ENCODE peak calls at places on chromosomes 6 and 20, in four cellular contexts. N is CD8-positive, alpha-beta memory T cell; K is NCI-H446; Z is HEK293T. W is an unnamed sample.

GRCh38 chr6:167793421-167793820 is 33.3 kb upstream of the AFDN start:
- DNase-seq in N (no peak), K (no peak), Z (no peak), W (no peak)

GRCh38 chr6:81763968-81764367 is 11.5 kb upstream of the TENT5A start:
- DNase-seq in K (no peak), Z (no peak), N (no peak), W (no peak)

GRCh38 chr20:40258931-40259330 is 430.1 kb downstream of the MAFB start:
- DNase-seq in Z (no peak), K (no peak), N (no peak), W (no peak)

GRCh38 chr6:27601668-27602254 is 128.9 kb upstream of the ZNF184 start:
- DNase-seq in K (no peak), Z (peak; percentile 37), N (no peak), W (no peak)

GRCh38 chr6:839201-839600 is 146.3 kb upstream of the EXOC2 start:
- DNase-seq in Z (no peak), K (no peak), N (no peak), W (no peak)

GRCh38 chr6:47187883-47188587 is 121.7 kb downstream of the TNFRSF21 start:
- DNase-seq in Z (no peak), N (no peak), K (no peak), W (no peak)

GRCh38 chr6:42316981-42317380 is 99.3 kb upstream of the MRPS10 start:
- DNase-seq in K (no peak), N (no peak), Z (no peak), W (no peak)

GRCh38 chr6:20946037-20946436 is 411.8 kb downstream of the CDKAL1 start:
- DNase-seq in K (no peak), N (no peak), Z (no peak), W (peak; percentile 51)

GRCh38 chr6:145633981-145634627 is 101.2 kb downstream of the EPM2A start:
- DNase-seq in Z (peak; percentile 80), K (peak; percentile 33), N (peak; percentile 57), W (peak; percentile 72)

GRCh38 chr20:47723322-47723721 is 62.0 kb downstream of the SULF2 start:
- DNase-seq in Z (no peak), N (no peak), K (no peak), W (no peak)

GRCh38 chr6:112618796-112619195 is 271.7 kb downstream of the RFPL4B start:
- DNase-seq in Z (peak; percentile 28), K (no peak), N (no peak), W (no peak)

GRCh38 chr6:137872071-137872470 is 5.0 kb downstream of the TNFAIP3 start:
- DNase-seq in K (no peak), N (no peak), Z (no peak), W (no peak)

GRCh38 chr6:158329531-158329930 is 17.3 kb downstream of the TULP4 start:
- DNase-seq in N (no peak), Z (no peak), K (no peak), W (no peak)

GRCh38 chr20:58649288-58650180 is 1.5 kb upstream of the STX16 start:
- DNase-seq in N (peak; percentile 18), Z (no peak), K (no peak), W (no peak)

GRCh38 chr20:2521369-2522305 is 12.9 kb upstream of the ZNF343 start:
- DNase-seq in N (peak; percentile 45), Z (peak; percentile 59), K (no peak), W (peak; percentile 37)

GRCh38 chr6:128657181-128657580 is 136.8 kb upstream of the PTPRK start:
- DNase-seq in Z (no peak), N (no peak), K (no peak), W (no peak)

GRCh38 chr20:35561671-35562070 is 19.8 kb downstream of the ERGIC3 start:
- DNase-seq in K (no peak), Z (no peak), N (no peak), W (no peak)

GRCh38 chr6:142671791-142672190 is 273.2 kb downstream of the HIVEP2 start:
- DNase-seq in K (no peak), Z (no peak), N (no peak), W (no peak)

GRCh38 chr6:114051031-114051430 is 80.1 kb upstream of the HDAC2 start:
- DNase-seq in K (no peak), Z (no peak), N (no peak), W (no peak)

GRCh38 chr6:30626484-30627366 is at the start of gene ATAT1:
- DNase-seq in K (peak; percentile 51), Z (peak; percentile 87), N (peak; percentile 89), W (no peak)

GRCh38 chr6:137903933-137904821 is 37.1 kb downstream of the TNFAIP3 start:
- DNase-seq in Z (no peak), K (no peak), N (no peak), W (no peak)

GRCh38 chr6:150878347-150879213 is 13.1 kb downstream of the MTHFD1L start:
- DNase-seq in K (no peak), N (no peak), Z (no peak), W (no peak)

GRCh38 chr6:113858067-113858604 is 991 bp downstream of the MARCKS start:
- DNase-seq in Z (peak; percentile 17), K (peak; percentile 48), N (no peak), W (no peak)

GRCh38 chr6:116278478-116278822 is 1.3 kb downstream of the TSPYL1 start:
- DNase-seq in N (no peak), Z (no peak), K (no peak), W (no peak)

GRCh38 chr6:35833534-35833933 is 28.4 kb downstream of the LHFPL5 start:
- DNase-seq in N (no peak), K (no peak), Z (no peak), W (no peak)

GRCh38 chr6:41371461-41371991 is 36.1 kb downstream of the NCR2 start:
- DNase-seq in K (no peak), N (no peak), Z (no peak), W (no peak)

GRCh38 chr6:141048451-141048850 is 1084.3 kb upstream of the GJE1 start:
- DNase-seq in K (no peak), Z (no peak), N (no peak), W (no peak)

GRCh38 chr6:129696028-129696418 is 14.0 kb downstream of the ARHGAP18 start:
- DNase-seq in N (no peak), Z (no peak), K (no peak), W (no peak)

GRCh38 chr20:15235799-15236198 is 898.4 kb upstream of the FLRT3 start:
- DNase-seq in N (no peak), K (no peak), Z (no peak), W (no peak)

GRCh38 chr6:2940010-2940850 is 31.1 kb downstream of the SERPINB6 start:
- DNase-seq in K (no peak), Z (no peak), N (peak; percentile 63), W (no peak)

GRCh38 chr20:52637201-52637600 is 335.0 kb upstream of the TSHZ2 start:
- DNase-seq in K (no peak), N (no peak), Z (no peak), W (no peak)

W was measured in CMK.